ENCODE peak calls at places on chromosomes 1 and 21, in seven cellular contexts. F is body of pancreas, V is AG04450, Y is endothelial cell of umbilical vein, N is GM06990, D is PC-3, Q is brain microvascular endothelial cell. M is an unnamed sample.

GRCh38 chr1:100799954-100800612 is 80.5 kb downstream of the VCAM1 start:
- DNase-seq in F (no peak), V (no peak), Y (no peak), N (no peak), D (peak; percentile 46), Q (peak; percentile 37), M (no peak)

GRCh38 chr1:12601690-12602632 is 16.0 kb downstream of the DHRS3 start:
- DNase-seq in F (peak; percentile 69), V (no peak), Y (peak; percentile 84), N (no peak), D (peak; percentile 66), Q (peak; percentile 93), M (peak; percentile 62)

GRCh38 chr1:112708002-112708448 is 1.1 kb upstream of the RHOC start:
- DNase-seq in F (no peak), V (no peak), Y (no peak), N (no peak), D (no peak), Q (no peak), M (no peak)

GRCh38 chr1:50774759-50775351 is 185.2 kb downstream of the FAF1 start:
- DNase-seq in F (peak; percentile 27), V (peak; percentile 39), Y (peak; percentile 67), N (peak; percentile 9), D (peak; percentile 77), Q (peak; percentile 40), M (peak; percentile 33)

GRCh38 chr21:27803571-27803970 is 836.7 kb upstream of the ADAMTS5 start:
- DNase-seq in F (no peak), V (no peak), Y (no peak), N (no peak), D (peak; percentile 23), Q (no peak), M (no peak)

GRCh38 chr1:225329041-225329440 is 98.8 kb downstream of the LBR start:
- DNase-seq in F (no peak), V (no peak), Y (peak; percentile 33), N (no peak), D (peak; percentile 49), Q (no peak), M (no peak)

GRCh38 chr1:241615043-241615974 is 24.9 kb downstream of the CHML start:
- DNase-seq in F (peak; percentile 37), V (no peak), Y (no peak), N (no peak), D (peak; percentile 99), Q (no peak), M (no peak)

GRCh38 chr21:41321211-41321907 is 4.8 kb downstream of the FAM3B start:
- DNase-seq in F (no peak), V (no peak), Y (no peak), N (peak; percentile 22), D (no peak), Q (no peak), M (no peak)

GRCh38 chr1:211036701-211037494 is 97.0 kb downstream of the KCNH1 start:
- DNase-seq in F (no peak), V (peak; percentile 51), Y (no peak), N (no peak), D (peak; percentile 71), Q (peak; percentile 95), M (peak; percentile 89)

GRCh38 chr21:45846373-45847160 is 135.0 kb upstream of the COL6A1 start:
- DNase-seq in F (peak; percentile 20), V (no peak), Y (no peak), N (no peak), D (no peak), Q (no peak), M (no peak)

GRCh38 chr1:78834201-78834741 is 172.3 kb downstream of the ADGRL4 start:
- DNase-seq in F (no peak), V (no peak), Y (no peak), N (no peak), D (peak; percentile 63), Q (no peak), M (no peak)

GRCh38 chr1:232369451-232369850 is 260.5 kb downstream of the SIPA1L2 start:
- DNase-seq in F (no peak), V (no peak), Y (no peak), N (no peak), D (no peak), Q (peak; percentile 32), M (no peak)

DNA sequence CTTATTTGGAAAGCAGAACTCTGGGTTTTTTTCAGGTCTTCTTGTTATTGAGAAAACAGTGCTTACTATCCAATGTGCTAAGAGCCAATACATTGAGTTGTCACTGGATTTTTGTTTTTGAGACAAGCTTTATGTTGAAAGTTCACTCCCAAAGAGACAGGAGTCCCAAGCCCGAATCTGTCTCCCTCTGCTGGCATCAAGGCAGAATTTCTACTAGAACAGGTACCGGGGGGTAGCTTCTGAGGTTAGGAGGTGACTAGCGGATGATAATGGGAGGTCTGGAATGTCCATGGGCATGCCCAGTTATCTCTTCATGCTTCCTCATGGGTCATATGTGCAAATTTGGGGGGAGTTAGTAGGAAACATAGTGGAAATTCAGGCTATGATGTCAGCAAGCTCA is 25.1 kb downstream of the ZNF124 start:
- DNase-seq in F (no peak), V (no peak), Y (no peak), N (no peak), D (no peak), Q (no peak), M (no peak)
- TF ChIP-seq CTCF in F (no peak), V (no peak), Y (peak; percentile 9), N (no peak), D (peak; percentile 62), Q (peak; percentile 45), M (no peak)

DNA sequence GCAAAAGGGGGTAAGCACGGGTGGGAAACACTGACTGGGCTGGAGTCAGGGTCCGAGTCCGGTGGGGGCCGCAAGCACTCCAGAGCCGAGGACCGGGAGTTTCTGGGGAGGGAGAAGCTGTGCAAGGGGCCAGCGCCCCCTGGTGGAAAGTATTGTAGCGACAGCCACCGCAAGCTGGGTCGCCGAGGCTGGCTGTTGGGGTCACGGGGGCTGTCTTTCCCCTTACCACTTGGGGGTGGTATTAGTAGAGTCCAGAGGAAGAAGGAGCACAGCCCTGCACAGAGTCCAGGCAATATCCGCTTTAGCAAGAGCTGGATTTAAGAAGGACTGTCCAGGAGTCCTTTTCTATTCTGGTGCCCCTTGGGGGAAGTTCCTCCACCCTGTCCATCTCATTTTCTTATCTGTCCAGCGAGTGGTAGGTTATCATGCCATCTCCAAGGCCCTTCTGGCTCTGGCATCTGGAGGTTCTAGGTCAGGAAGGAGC is 17.9 kb upstream of the ETV3 start:
- DNase-seq in F (peak; percentile 69), V (no peak), Y (peak; percentile 60), N (peak; percentile 53), D (peak; percentile 72), Q (peak; percentile 53), M (no peak)
- H3K4me3 ChIP-seq in F (no peak overlapping the region), V (peak overlapping the region; percentile 25), Y (no peak overlapping the region), N (no peak overlapping the region), D (peak overlapping the region; percentile 60), Q (peak overlapping the region; percentile 29), M (no peak overlapping the region)

GRCh38 chr1:20100632-20101355 is 18.5 kb downstream of the PLA2G2D start:
- DNase-seq in F (peak; percentile 25), V (peak; percentile 11), Y (peak; percentile 43), N (peak; percentile 36), D (peak; percentile 77), Q (peak; percentile 36), M (peak; percentile 24)
- TF ChIP-seq CTCF in F (peak; percentile 47), V (peak; percentile 78), Y (peak; percentile 59), N (peak; percentile 85), D (peak; percentile 86), Q (peak; percentile 82), M (peak; percentile 80)

GRCh38 chr1:90924982-90925381 is 96.9 kb downstream of the ZNF644 start:
- DNase-seq in F (no peak), V (no peak), Y (no peak), N (no peak), D (no peak), Q (peak; percentile 25), M (no peak)

GRCh38 chr1:90922996-90923395 is 98.8 kb downstream of the ZNF644 start:
- DNase-seq in F (no peak), V (no peak), Y (no peak), N (no peak), D (no peak), Q (no peak), M (no peak)

GRCh38 chr1:90919190-90919719 is 102.6 kb downstream of the ZNF644 start:
- DNase-seq in F (no peak), V (no peak), Y (no peak), N (no peak), D (no peak), Q (no peak), M (no peak)

GRCh38 chr1:90919900-90920299 is 101.9 kb downstream of the ZNF644 start:
- DNase-seq in F (no peak), V (no peak), Y (no peak), N (no peak), D (no peak), Q (no peak), M (no peak)

GRCh38 chr1:90922202-90922601 is 99.6 kb downstream of the ZNF644 start:
- DNase-seq in F (no peak), V (no peak), Y (no peak), N (no peak), D (no peak), Q (no peak), M (no peak)
- H3K4me3 ChIP-seq in F (no peak overlapping the region), V (no peak overlapping the region), Y (no peak overlapping the region), N (no peak overlapping the region), D (no peak overlapping the region), Q (no peak overlapping the region), M (no peak overlapping the region)

GRCh38 chr1:27007909-27008582 is 4.6 kb downstream of the TENT5B start:
- DNase-seq in F (peak; percentile 70), V (no peak), Y (no peak), N (no peak), D (peak; percentile 92), Q (no peak), M (no peak)
- TF ChIP-seq CTCF in F (no peak), V (no peak), Y (no peak), N (no peak), D (no peak), Q (no peak), M (no peak)

DNA sequence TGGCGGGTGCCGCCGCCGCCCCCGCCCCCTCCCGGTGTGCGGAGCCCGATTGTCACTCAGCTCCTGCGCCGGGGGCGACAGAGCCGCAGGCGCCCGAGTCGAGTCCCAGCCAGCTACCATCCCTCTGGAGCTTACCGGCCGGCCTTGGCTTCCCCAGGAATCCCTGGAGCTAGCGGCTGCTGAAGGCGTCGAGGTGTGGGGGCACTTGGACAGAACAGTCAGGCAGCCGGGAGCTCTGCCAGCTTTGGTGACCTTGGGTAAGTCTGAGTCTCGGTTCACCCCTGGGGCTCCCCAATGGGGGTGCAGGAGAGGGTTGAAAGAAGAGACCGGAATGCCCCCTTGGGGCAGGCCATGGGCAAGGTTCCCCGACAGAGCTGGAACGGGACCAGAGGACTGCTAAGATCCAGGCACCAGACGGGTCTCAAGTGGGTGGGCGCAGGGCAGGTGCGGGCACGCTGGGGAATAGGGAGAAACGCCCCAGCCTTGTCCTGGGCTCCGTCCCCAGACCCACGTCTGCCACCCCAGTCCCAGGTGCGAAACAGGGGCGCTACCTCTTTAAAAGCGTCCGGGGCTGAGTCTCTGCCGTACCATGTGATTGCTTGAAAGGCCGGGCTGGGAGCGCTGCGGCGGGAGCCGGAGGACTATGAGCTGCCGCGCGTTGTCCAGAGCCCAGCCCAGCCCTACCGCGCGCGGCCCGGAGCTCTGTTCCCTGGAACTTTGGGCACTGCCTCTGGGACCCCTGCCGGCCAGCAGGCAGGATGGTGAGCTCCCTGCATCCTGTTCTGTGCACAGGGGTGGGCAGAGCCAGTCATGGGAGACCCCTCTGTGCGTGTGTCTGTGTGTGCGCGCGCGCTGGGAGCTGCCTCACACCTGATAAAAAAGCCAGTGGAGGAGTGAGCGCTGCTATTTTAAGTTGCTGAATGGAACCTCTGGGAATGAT is at the start of gene ADORA1:
- DNase-seq in F (peak; percentile 78), V (no peak), Y (no peak), N (no peak), D (peak; percentile 38), Q (peak; percentile 12), M (no peak)
- H3K4me3 ChIP-seq in F (no peak within 1 kb of the TSS), V (peak within 1 kb of the TSS; percentile 55), Y (no peak within 1 kb of the TSS), N (no peak within 1 kb of the TSS), D (peak within 1 kb of the TSS; percentile 33), Q (peak within 1 kb of the TSS; percentile 20), M (peak within 1 kb of the TSS; percentile 58)

M was measured in AG09309.